ENCODE peak calls at places on chromosomes 7 and 10, in eight cellular contexts. R, W, Z, D, B, I, O and M are unnamed samples. For H3K4me1, the result is how much of the 10 kb centered on the place peaks cover.

GRCh38 chr7:63900394-63901203 is 98.0 kb upstream of the ZNF722 start:
- DNase-seq in R (peak), W (peak), Z (no peak), D (peak), B (no peak), I (no peak), O (no peak), M (peak)

GRCh38 chr10:62231371-62231770 is 37.3 kb downstream of the RTKN2 start:
- DNase-seq in R (no peak), W (no peak), Z (peak), D (no peak), B (peak), I (no peak), O (no peak), M (no peak)

GRCh38 chr7:81014266-81014665 is 95.4 kb upstream of the SEMA3C start:
- DNase-seq in R (no peak), W (no peak), Z (no peak), D (no peak), B (peak), I (no peak), O (no peak), M (no peak)

GRCh38 chr10:85789125-85789524 is 577.5 kb downstream of the GRID1 start:
- DNase-seq in R (no peak), W (no peak), Z (no peak), D (no peak), B (no peak), I (no peak), O (no peak), M (no peak)

GRCh38 chr7:104848386-104848990 is 165.5 kb upstream of the KMT2E start:
- DNase-seq in R (no peak), W (peak), Z (peak), D (no peak), B (peak), I (peak), O (peak), M (peak)

GRCh38 chr10:8825611-8826010 is 771.1 kb downstream of the GATA3 start:
- DNase-seq in R (no peak), W (no peak), Z (no peak), D (no peak), B (no peak), I (no peak), O (no peak), M (no peak)

GRCh38 chr7:44912775-44913347 is 27.5 kb upstream of the PURB start:
- DNase-seq in R (no peak), W (peak), Z (peak), D (no peak), B (no peak), I (no peak), O (no peak), M (no peak)

GRCh38 chr10:118107040-118107439 is 60.3 kb upstream of the RAB11FIP2 start:
- DNase-seq in R (no peak), W (no peak), Z (no peak), D (no peak), B (no peak), I (no peak), O (no peak), M (no peak)

GRCh38 chr10:47095211-47095610 is 184.0 kb downstream of the PTPN20 start:
- DNase-seq in R (no peak), W (no peak), Z (no peak), D (no peak), B (no peak), I (no peak), O (no peak), M (no peak)

GRCh38 chr7:52249741-52250140 is 785.7 kb upstream of the POM121L12 start:
- DNase-seq in R (no peak), W (no peak), Z (no peak), D (no peak), B (no peak), I (no peak), O (no peak), M (no peak)

GRCh38 chr7:92461027-92462003 is 14.0 kb downstream of the GATAD1 start:
- DNase-seq in R (no peak), W (peak), Z (peak), D (no peak), B (peak), I (peak), O (peak), M (peak)

GRCh38 chr10:16776896-16777295 is 40.3 kb downstream of the RSU1 start:
- DNase-seq in R (no peak), W (no peak), Z (no peak), D (no peak), B (no peak), I (no peak), O (no peak), M (no peak)

GRCh38 chr7:27180431-27181175 is 4.4 kb downstream of the HOXA11 start:
- DNase-seq in R (peak), W (no peak), Z (no peak), D (peak), B (no peak), I (no peak), O (no peak), M (no peak)

GRCh38 chr10:25125151-25125550 is 49.6 kb upstream of the GPR158 start:
- DNase-seq in R (no peak), W (no peak), Z (peak), D (no peak), B (no peak), I (no peak), O (peak), M (no peak)

GRCh38 chr7:18497082-18497481 is 1.5 kb downstream of the HDAC9 start:
- DNase-seq in R (no peak), W (no peak), Z (no peak), D (no peak), B (no peak), I (no peak), O (no peak), M (no peak)

GRCh38 chr7:27661776-27662489 is 750 bp downstream of the HIBADH start:
- DNase-seq in R (peak), W (peak), Z (no peak), D (no peak), B (peak), I (peak), O (no peak), M (no peak)

GRCh38 chr7:101519324-101520017 is 109.6 kb downstream of the MYL10 start:
- DNase-seq in R (no peak), W (peak), Z (no peak), D (no peak), B (peak), I (no peak), O (no peak), M (no peak)

GRCh38 chr7:147415991-147416390 is 1174.6 kb upstream of the C7orf33 start:
- DNase-seq in R (no peak), W (no peak), Z (no peak), D (no peak), B (no peak), I (no peak), O (no peak), M (no peak)

GRCh38 chr7:17506090-17506489 is 207.6 kb downstream of the AHR start:
- DNase-seq in R (no peak), W (peak), Z (no peak), D (no peak), B (peak), I (no peak), O (no peak), M (peak)

GRCh38 chr10:22597142-22597541 is 117.2 kb downstream of the PIP4K2A start:
- DNase-seq in R (no peak), W (no peak), Z (peak), D (no peak), B (no peak), I (peak), O (no peak), M (no peak)

GRCh38 chr10:21969326-21970287 is 33.9 kb downstream of the DNAJC1 start:
- DNase-seq in R (no peak), W (no peak), Z (no peak), D (no peak), B (no peak), I (no peak), O (no peak), M (no peak)

GRCh38 chr7:94400643-94401042 is 5.9 kb downstream of the COL1A2 start:
- DNase-seq in R (no peak), W (no peak), Z (no peak), D (no peak), B (no peak), I (no peak), O (no peak), M (no peak)

GRCh38 chr10:89215511-89215910 is 8.4 kb upstream of the CH25H start:
- DNase-seq in R (no peak), W (no peak), Z (no peak), D (no peak), B (no peak), I (no peak), O (no peak), M (no peak)

GRCh38 chr7:1961776-1962276 is 270.9 kb downstream of the MAD1L1 start:
- DNase-seq in R (no peak), W (no peak), Z (no peak), D (no peak), B (peak), I (no peak), O (no peak), M (no peak)

GRCh38 chr10:30420266-30420665 is 13.7 kb upstream of the MAP3K8 start:
- DNase-seq in R (no peak), W (no peak), Z (no peak), D (no peak), B (no peak), I (no peak), O (no peak), M (no peak)

GRCh38 chr7:130149575-130150139 is 55.5 kb downstream of the TMEM209 start:
- DNase-seq in R (peak), W (peak), Z (no peak), D (no peak), B (no peak), I (peak), O (no peak), M (peak)

GRCh38 chr7:12210179-12211053 is 678 bp upstream of the TMEM106B start:
- DNase-seq in R (peak), W (peak), Z (peak), D (no peak), B (no peak), I (no peak), O (no peak), M (peak)

GRCh38 chr10:30940279-30940678 is 91.4 kb downstream of the ZNF438 start:
- DNase-seq in R (no peak), W (no peak), Z (no peak), D (no peak), B (no peak), I (no peak), O (no peak), M (no peak)

GRCh38 chr10:121823993-121824463 is 103.8 kb downstream of the ATE1 start:
- DNase-seq in R (no peak), W (no peak), Z (peak), D (no peak), B (peak), I (peak), O (peak), M (no peak)

GRCh38 chr10:77283326-77283725 is 354.3 kb downstream of the KCNMA1 start:
- DNase-seq in R (no peak), W (no peak), Z (no peak), D (no peak), B (no peak), I (no peak), O (no peak), M (no peak)

GRCh38 chr7:82985144-82985802 is 177.4 kb downstream of the PCLO start:
- DNase-seq in R (no peak), W (no peak), Z (no peak), D (no peak), B (no peak), I (no peak), O (no peak), M (no peak)

GRCh38 chr10:78937388-78937787 is 131.4 kb upstream of the ZMIZ1 start:
- DNase-seq in R (no peak), W (no peak), Z (no peak), D (no peak), B (no peak), I (no peak), O (no peak), M (no peak)

GRCh38 chr7:514651-515598 is 4.7 kb downstream of the PDGFA start:
- DNase-seq in R (no peak), W (peak), Z (peak), D (no peak), B (no peak), I (no peak), O (peak), M (peak)

GRCh38 chr7:70728873-70729552 is 402.9 kb upstream of the GALNT17 start:
- DNase-seq in R (peak), W (no peak), Z (peak), D (no peak), B (no peak), I (no peak), O (peak), M (peak)

GRCh38 chr10:80530251-80530650 is 7.5 kb upstream of the SH2D4B start:
- DNase-seq in R (no peak), W (peak), Z (peak), D (peak), B (peak), I (peak), O (no peak), M (no peak)

GRCh38 chr7:2736411-2736914 is 48.5 kb downstream of the AMZ1 start:
- DNase-seq in R (peak), W (no peak), Z (no peak), D (peak), B (no peak), I (no peak), O (no peak), M (no peak)

GRCh38 chr10:31678139-31678536 is 250.5 kb downstream of the ARHGAP12 start:
- DNase-seq in R (no peak), W (no peak), Z (no peak), D (peak), B (no peak), I (no peak), O (no peak), M (no peak)

GRCh38 chr7:106777666-106778299 is 87.3 kb upstream of the PIK3CG start:
- DNase-seq in R (no peak), W (no peak), Z (no peak), D (no peak), B (no peak), I (no peak), O (no peak), M (no peak)

GRCh38 chr7:106778656-106779250 is 86.3 kb upstream of the PIK3CG start:
- DNase-seq in R (no peak), W (no peak), Z (no peak), D (no peak), B (no peak), I (no peak), O (no peak), M (no peak)

GRCh38 chr7:106781007-106781406 is 84.1 kb upstream of the PIK3CG start:
- DNase-seq in R (no peak), W (no peak), Z (peak), D (no peak), B (no peak), I (no peak), O (no peak), M (no peak)

GRCh38 chr7:106779877-106780276 is 85.2 kb upstream of the PIK3CG start:
- DNase-seq in R (peak), W (peak), Z (peak), D (no peak), B (no peak), I (peak), O (no peak), M (peak)

GRCh38 chr7:106781828-106782544 is 83.1 kb upstream of the PIK3CG start:
- DNase-seq in R (no peak), W (no peak), Z (no peak), D (no peak), B (no peak), I (no peak), O (no peak), M (no peak)
- H3K4me1 ChIP-seq in R (under half), W (under half), Z (under half), D (under half), B (under half), I (under half), O (under half), M (under half)

GRCh38 chr10:92242380-92242779 is 48.5 kb downstream of the CPEB3 start:
- DNase-seq in R (no peak), W (no peak), Z (no peak), D (no peak), B (no peak), I (no peak), O (no peak), M (no peak)
- H3K4me1 ChIP-seq in R (under half), W (under half), Z (under half), D (under half), B (under half), I (under half), O (under half), M (under half)

DNA sequence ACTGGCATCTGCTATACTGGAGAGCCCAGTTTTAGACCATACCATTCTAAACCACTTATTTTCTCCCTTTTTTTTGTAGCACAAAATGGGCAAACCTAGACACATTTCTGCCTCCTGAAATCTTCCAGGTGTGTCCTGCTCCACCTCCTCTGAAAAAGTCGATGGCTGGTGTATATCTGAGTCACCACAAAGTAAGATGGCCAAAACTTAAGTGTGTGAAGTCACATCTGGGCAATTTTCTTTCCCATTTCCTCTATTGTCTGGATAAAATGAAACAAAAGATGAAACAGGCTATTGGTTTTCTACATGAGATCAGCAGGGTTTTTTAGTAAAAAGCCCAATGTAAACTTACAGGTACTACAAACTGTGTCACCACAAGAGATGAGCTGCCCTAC is 65.5 kb downstream of the OSBPL3 start:
- DNase-seq in R (no peak), W (no peak), Z (no peak), D (no peak), B (no peak), I (no peak), O (no peak), M (no peak)
- H3K4me1 ChIP-seq in R (under half), W (under half), Z (under half), D (under half), B (under half), I (half or more), O (under half), M (under half)

DNA sequence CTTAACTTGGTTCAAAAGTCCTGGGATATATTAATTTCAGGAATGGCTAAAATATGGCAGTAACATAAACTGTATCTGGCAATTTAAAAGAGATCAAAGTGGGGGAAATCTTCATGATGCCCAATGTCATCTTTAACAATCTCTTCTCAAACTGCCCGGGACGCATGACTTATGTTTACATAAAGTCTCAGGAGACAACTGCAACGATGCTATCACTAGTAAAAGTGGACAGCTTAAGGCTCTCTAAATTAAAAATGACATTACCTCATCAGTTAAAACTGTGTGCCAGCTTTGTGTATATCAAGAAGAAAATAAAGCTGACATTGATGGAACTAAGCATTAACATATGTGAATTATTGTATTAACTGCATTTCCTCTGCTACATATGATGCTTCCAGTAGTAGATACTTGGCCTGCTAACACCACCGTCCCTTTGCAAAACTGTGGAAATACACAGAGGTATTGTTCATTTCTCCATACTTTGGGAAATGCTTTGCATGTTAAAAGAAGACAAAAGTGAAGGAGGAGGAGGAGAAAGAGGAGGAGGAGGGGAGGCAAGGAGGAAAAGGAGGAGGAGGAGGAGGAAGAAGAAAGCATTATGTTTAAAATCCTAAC is 62.4 kb downstream of the NRP1 start:
- DNase-seq in R (no peak), W (no peak), Z (no peak), D (no peak), B (no peak), I (no peak), O (no peak), M (no peak)
- H3K4me1 ChIP-seq in R (under half), W (under half), Z (under half), D (under half), B (under half), I (under half), O (under half), M (under half)

GRCh38 chr10:132756591-132756990 is 29.4 kb downstream of the NKX6-2 start:
- DNase-seq in R (no peak), W (no peak), Z (no peak), D (no peak), B (no peak), I (no peak), O (no peak), M (no peak)
- H3K4me1 ChIP-seq in R (under half), W (under half), Z (under half), D (under half), B (under half), I (under half), O (under half), M (under half)

GRCh38 chr7:142482899-142483658 is 225.2 kb upstream of the PRSS58 start:
- DNase-seq in R (no peak), W (peak), Z (peak), D (peak), B (peak), I (peak), O (no peak), M (peak)

GRCh38 chr7:142476077-142476476 is 218.2 kb upstream of the PRSS58 start:
- DNase-seq in R (no peak), W (no peak), Z (no peak), D (no peak), B (no peak), I (no peak), O (no peak), M (no peak)

GRCh38 chr7:142477079-142477651 is 219.3 kb upstream of the PRSS58 start:
- DNase-seq in R (no peak), W (no peak), Z (no peak), D (no peak), B (peak), I (no peak), O (no peak), M (no peak)

GRCh38 chr7:142481548-142481947 is 223.7 kb upstream of the PRSS58 start:
- DNase-seq in R (no peak), W (no peak), Z (peak), D (no peak), B (peak), I (no peak), O (no peak), M (no peak)

GRCh38 chr7:142478479-142479220 is 220.8 kb upstream of the PRSS58 start:
- DNase-seq in R (no peak), W (peak), Z (peak), D (no peak), B (peak), I (peak), O (no peak), M (peak)
- H3K4me1 ChIP-seq in R (under half), W (under half), Z (under half), D (under half), B (under half), I (under half), O (under half), M (under half)